ENCODE peak calls at places on chromosomes 16 and 17, in seven cellular contexts. E is IMR-90; Y is caudate nucleus; B is A673; I is tibial nerve; A is H9; W is CD4-positive, CD25-positive, alpha-beta regulatory T cell. T is an unnamed sample.

GRCh38 chr17:32445075-32445427 is 741 bp downstream of the PSMD11 start:
- DNase-seq in E (peak; percentile 71), Y (peak; percentile 46), B (peak; percentile 26), I (no peak), A (peak; percentile 46), W (peak; percentile 9), T (peak; percentile 27)

GRCh38 chr17:45230410-45230786 is 8.7 kb downstream of the FMNL1 start:
- DNase-seq in E (no peak), Y (no peak), B (no peak), I (no peak), A (no peak), W (no peak), T (no peak)

GRCh38 chr17:31321481-31321880 is at the start of gene EVI2A:
- DNase-seq in E (peak; percentile 88), Y (peak; percentile 14), B (peak; percentile 57), I (no peak), A (no peak), W (peak; percentile 72), T (no peak)

GRCh38 chr16:79437764-79438728 is 162.5 kb downstream of the MAF start:
- DNase-seq in E (no peak), Y (peak; percentile 25), B (no peak), I (no peak), A (peak; percentile 56), W (no peak), T (no peak)

GRCh38 chr16:64089697-64090096 is 1032.2 kb downstream of the CDH11 start:
- DNase-seq in E (peak; percentile 11), Y (no peak), B (peak; percentile 59), I (peak; percentile 17), A (peak; percentile 30), W (no peak), T (peak; percentile 59)

GRCh38 chr17:73795730-73796129 is 151.5 kb upstream of the SDK2 start:
- DNase-seq in E (no peak), Y (no peak), B (no peak), I (no peak), A (no peak), W (no peak), T (no peak)

GRCh38 chr17:47621293-47622178 is 28.2 kb upstream of the KPNB1 start:
- DNase-seq in E (peak; percentile 91), Y (peak; percentile 41), B (peak; percentile 73), I (no peak), A (peak; percentile 90), W (no peak), T (no peak)

GRCh38 chr17:67585077-67585602 is 132.6 kb upstream of the NOL11 start:
- DNase-seq in E (peak; percentile 40), Y (no peak), B (peak; percentile 9), I (no peak), A (no peak), W (no peak), T (no peak)

GRCh38 chr17:34406196-34406595 is 43.2 kb upstream of the CCL1 start:
- DNase-seq in E (no peak), Y (no peak), B (no peak), I (no peak), A (no peak), W (no peak), T (no peak)

GRCh38 chr17:78687125-78687524 is 94.9 kb downstream of the CYTH1 start:
- DNase-seq in E (no peak), Y (no peak), B (no peak), I (no peak), A (no peak), W (no peak), T (peak; percentile 73)

GRCh38 chr16:74064120-74064735 is 232.4 kb upstream of the PSMD7 start:
- DNase-seq in E (peak; percentile 1), Y (no peak), B (peak; percentile 39), I (no peak), A (no peak), W (no peak), T (no peak)

GRCh38 chr16:21611178-21611545 is 11.8 kb downstream of the METTL9 start:
- DNase-seq in E (peak; percentile 65), Y (no peak), B (no peak), I (no peak), A (no peak), W (no peak), T (no peak)

GRCh38 chr17:76550712-76551615 is 11.1 kb downstream of the PRCD start:
- DNase-seq in E (peak; percentile 54), Y (no peak), B (no peak), I (no peak), A (peak; percentile 49), W (no peak), T (no peak)

GRCh38 chr17:77616243-77616731 is 342.2 kb upstream of the TNRC6C start:
- DNase-seq in E (no peak), Y (no peak), B (no peak), I (no peak), A (no peak), W (no peak), T (no peak)

GRCh38 chr16:11835891-11836652 is 15.3 kb downstream of the RSL1D1 start:
- DNase-seq in E (peak; percentile 28), Y (no peak), B (peak; percentile 55), I (no peak), A (no peak), W (no peak), T (peak; percentile 75)

GRCh38 chr17:2982854-2983636 is 80.4 kb downstream of the OR1D5 start:
- DNase-seq in E (peak; percentile 89), Y (peak; percentile 87), B (no peak), I (no peak), A (peak; percentile 20), W (no peak), T (no peak)

GRCh38 chr16:85446846-85447656 is 166.1 kb upstream of the GSE1 start:
- DNase-seq in E (no peak), Y (no peak), B (no peak), I (no peak), A (no peak), W (no peak), T (peak; percentile 58)

GRCh38 chr17:49889500-49889899 is 41.6 kb upstream of the TAC4 start:
- DNase-seq in E (no peak), Y (no peak), B (no peak), I (no peak), A (no peak), W (no peak), T (no peak)

GRCh38 chr17:49890077-49890821 is 42.4 kb upstream of the TAC4 start:
- DNase-seq in E (no peak), Y (no peak), B (no peak), I (no peak), A (peak; percentile 76), W (no peak), T (peak; percentile 56)

GRCh38 chr17:49886036-49886435 is 38.2 kb upstream of the TAC4 start:
- DNase-seq in E (no peak), Y (no peak), B (no peak), I (no peak), A (no peak), W (no peak), T (no peak)

GRCh38 chr17:49887744-49888360 is 40.0 kb upstream of the TAC4 start:
- DNase-seq in E (no peak), Y (no peak), B (no peak), I (no peak), A (no peak), W (no peak), T (no peak)

DNA sequence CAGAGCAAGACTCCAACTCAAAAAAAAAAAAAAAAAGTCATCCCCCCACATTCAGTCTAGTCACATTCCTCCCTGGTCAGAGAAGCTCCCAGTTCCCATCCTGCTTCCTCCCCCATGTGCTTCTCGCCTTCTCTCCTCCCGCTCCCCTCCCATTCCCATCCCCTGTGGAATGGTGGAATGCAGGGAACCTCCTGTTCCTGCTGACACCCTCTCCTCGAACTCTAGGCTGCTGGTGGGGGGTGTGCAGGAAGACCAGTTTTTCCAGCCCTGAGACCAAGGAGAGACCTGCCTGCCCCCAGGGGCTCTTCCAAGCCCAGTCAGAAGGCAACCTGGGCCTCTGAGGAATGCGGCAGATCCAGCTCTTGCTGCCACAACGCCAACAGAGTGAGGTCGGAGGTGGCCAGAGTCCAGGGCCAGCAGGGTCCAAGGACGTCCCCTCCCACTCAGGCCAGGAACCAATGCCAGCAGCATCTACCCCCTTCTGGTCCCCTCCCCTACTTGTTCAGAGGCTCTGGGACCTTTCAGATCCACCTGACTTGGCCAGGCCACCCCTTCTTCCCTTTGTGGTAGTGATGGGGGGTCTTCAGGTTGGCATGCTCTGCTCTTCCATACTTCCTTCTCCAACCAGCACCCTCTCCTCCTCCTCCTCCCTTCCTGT is 39.3 kb upstream of the TAC4 start:
- DNase-seq in E (no peak), Y (no peak), B (no peak), I (no peak), A (peak; percentile 87), W (no peak), T (no peak)
- H3K27ac ChIP-seq in E (no peak overlapping the region), Y (no peak overlapping the region), B (no peak overlapping the region), I (no peak overlapping the region), A (no peak overlapping the region), W (no peak overlapping the region), T (no peak overlapping the region)

GRCh38 chr17:41002814-41003213 is 3.1 kb upstream of the KRTAP3-2 start:
- DNase-seq in E (peak; percentile 17), Y (no peak), B (no peak), I (no peak), A (no peak), W (no peak), T (no peak)
- H3K27ac ChIP-seq in E (no peak overlapping the region), Y (no peak overlapping the region), B (no peak overlapping the region), I (no peak overlapping the region), A (no peak overlapping the region), W (no peak overlapping the region), T (no peak overlapping the region)

GRCh38 chr16:17465460-17465859 is 5.3 kb downstream of the XYLT1 start:
- DNase-seq in E (no peak), Y (no peak), B (no peak), I (no peak), A (no peak), W (no peak), T (no peak)

GRCh38 chr16:17459903-17460521 is 10.7 kb downstream of the XYLT1 start:
- DNase-seq in E (no peak), Y (no peak), B (no peak), I (peak; percentile 45), A (no peak), W (no peak), T (no peak)

GRCh38 chr16:17460890-17461289 is 9.9 kb downstream of the XYLT1 start:
- DNase-seq in E (no peak), Y (no peak), B (no peak), I (no peak), A (no peak), W (no peak), T (no peak)

GRCh38 chr16:17463335-17463734 is 7.4 kb downstream of the XYLT1 start:
- DNase-seq in E (no peak), Y (no peak), B (no peak), I (no peak), A (no peak), W (no peak), T (no peak)

GRCh38 chr16:17461951-17462729 is 8.6 kb downstream of the XYLT1 start:
- DNase-seq in E (no peak), Y (no peak), B (no peak), I (no peak), A (peak; percentile 53), W (no peak), T (peak; percentile 46)
- H3K27ac ChIP-seq in E (no peak overlapping the region), Y (no peak overlapping the region), B (no peak overlapping the region), I (no peak overlapping the region), A (no peak overlapping the region), W (no peak overlapping the region), T (no peak overlapping the region)

DNA sequence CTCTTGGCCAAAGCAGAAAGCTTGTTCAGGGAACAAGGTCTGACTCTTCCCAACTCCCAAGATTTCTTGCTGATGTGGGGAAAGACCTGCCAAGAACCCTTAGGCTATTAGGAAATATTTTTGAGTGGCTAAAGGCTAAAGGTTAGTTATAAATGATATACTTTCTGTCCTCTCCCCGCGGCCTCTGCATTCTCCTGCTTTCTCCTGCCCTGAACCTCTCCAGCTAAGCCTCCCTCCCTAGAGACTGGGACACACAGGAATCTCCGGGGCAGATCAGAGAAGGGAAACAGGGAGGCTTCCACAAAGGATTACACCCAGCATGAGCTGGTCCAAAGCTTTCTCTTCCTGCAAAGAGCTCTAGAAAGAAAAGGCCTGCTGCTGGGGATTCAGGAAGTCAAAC is 2.3 kb downstream of the SLC43A2 start:
- DNase-seq in E (no peak), Y (no peak), B (no peak), I (no peak), A (no peak), W (no peak), T (peak; percentile 72)
- H3K27ac ChIP-seq in E (no peak overlapping the region), Y (no peak overlapping the region), B (no peak overlapping the region), I (no peak overlapping the region), A (no peak overlapping the region), W (no peak overlapping the region), T (peak overlapping the region; percentile 59)

T was measured in WERI-Rb-1.